ENCODE peak calls at places on chromosome 18, in six cellular contexts. R is mammary epithelial cell, U is A549, A is IMR-90, F is PC-9, W is H1. L is an unnamed sample.
A peak's percentile ranks its signal among the peaks of the same experiment; 100 is the strongest.

GRCh38 chr18:59084286-59084779 is 55.4 kb upstream of the SEC11C start:
- DNase-seq in F (peak; percentile 49), W (peak; percentile 43), U (peak; percentile 80), R (peak; percentile 51), A (peak; percentile 76), L (peak; percentile 92)

GRCh38 chr18:72329533-72329932 is 214.6 kb downstream of the CBLN2 start:
- DNase-seq in U (no peak), W (no peak), R (no peak), F (no peak), A (no peak), L (no peak)

GRCh38 chr18:72444756-72445155 is 99.4 kb downstream of the CBLN2 start:
- DNase-seq in R (no peak), W (peak; percentile 13), F (no peak), U (no peak), A (no peak), L (no peak)

GRCh38 chr18:59951591-59951990 is 51.8 kb downstream of the PMAIP1 start:
- DNase-seq in F (no peak), A (no peak), R (peak; percentile 72), U (no peak), W (no peak), L (no peak)

GRCh38 chr18:72762505-72763122 is 105.2 kb downstream of the NETO1 start:
- DNase-seq in F (peak; percentile 2), R (peak; percentile 61), U (peak; percentile 49), W (no peak), A (peak; percentile 69), L (peak; percentile 65)

GRCh38 chr18:24535831-24536230 is 75.4 kb downstream of the HRH4 start:
- DNase-seq in F (no peak), R (no peak), A (no peak), W (no peak), U (no peak), L (peak; percentile 64)

GRCh38 chr18:65587491-65587890 is 163.3 kb upstream of the CDH7 start:
- DNase-seq in U (no peak), A (no peak), R (no peak), F (no peak), W (no peak), L (no peak)

GRCh38 chr18:33593261-33593660 is 15.2 kb downstream of the ASXL3 start:
- DNase-seq in A (no peak), U (no peak), F (no peak), R (no peak), W (no peak), L (no peak)

GRCh38 chr18:55833543-55833942 is 245.6 kb upstream of the TCF4 start:
- DNase-seq in A (peak; percentile 99), R (peak; percentile 96), U (peak; percentile 89), W (no peak), F (peak; percentile 1), L (peak; percentile 98)

GRCh38 chr18:7926526-7926925 is 359.4 kb downstream of the PTPRM start:
- DNase-seq in R (no peak), U (peak; percentile 81), F (no peak), W (no peak), A (no peak), L (no peak)

GRCh38 chr18:51195602-51196115 is 1.8 kb downstream of the MEX3C start:
- DNase-seq in F (peak; percentile 6), U (peak; percentile 54), W (no peak), A (peak; percentile 60), R (peak; percentile 75), L (peak; percentile 64)

GRCh38 chr18:36187826-36188721 is 777 bp downstream of the MOCOS start:
- DNase-seq in U (peak; percentile 45), R (peak; percentile 16), W (no peak), F (peak; percentile 58), A (peak; percentile 19), L (peak; percentile 91)

GRCh38 chr18:58584219-58585127 is 44.4 kb downstream of the ALPK2 start:
- DNase-seq in A (peak; percentile 48), F (no peak), U (peak; percentile 50), R (peak; percentile 60), W (peak; percentile 53), L (peak; percentile 87)

GRCh38 chr18:58671122-58671940 is at the start of gene MALT1:
- DNase-seq in U (peak; percentile 88), R (peak; percentile 89), F (peak; percentile 87), A (peak; percentile 85), W (peak; percentile 62), L (peak; percentile 97)

GRCh38 chr18:30527226-30527625 is 515.3 kb downstream of the DSC3 start:
- DNase-seq in R (no peak), U (no peak), A (no peak), W (no peak), F (no peak), L (no peak)

GRCh38 chr18:22846697-22847096 is 86.4 kb upstream of the RBBP8 start:
- DNase-seq in U (no peak), A (no peak), W (no peak), F (no peak), R (no peak), L (no peak)

GRCh38 chr18:22848618-22849017 is 84.5 kb upstream of the RBBP8 start:
- DNase-seq in F (no peak), A (peak; percentile 82), R (peak; percentile 83), W (no peak), U (no peak), L (peak; percentile 96)

GRCh38 chr18:22847867-22848451 is 85.2 kb upstream of the RBBP8 start:
- DNase-seq in A (no peak), R (no peak), W (no peak), U (no peak), F (no peak), L (peak; percentile 52)

GRCh38 chr18:22846088-22846683 is 86.9 kb upstream of the RBBP8 start:
- DNase-seq in R (no peak), U (peak; percentile 21), F (no peak), A (peak; percentile 25), W (no peak), L (peak; percentile 49)

DNA sequence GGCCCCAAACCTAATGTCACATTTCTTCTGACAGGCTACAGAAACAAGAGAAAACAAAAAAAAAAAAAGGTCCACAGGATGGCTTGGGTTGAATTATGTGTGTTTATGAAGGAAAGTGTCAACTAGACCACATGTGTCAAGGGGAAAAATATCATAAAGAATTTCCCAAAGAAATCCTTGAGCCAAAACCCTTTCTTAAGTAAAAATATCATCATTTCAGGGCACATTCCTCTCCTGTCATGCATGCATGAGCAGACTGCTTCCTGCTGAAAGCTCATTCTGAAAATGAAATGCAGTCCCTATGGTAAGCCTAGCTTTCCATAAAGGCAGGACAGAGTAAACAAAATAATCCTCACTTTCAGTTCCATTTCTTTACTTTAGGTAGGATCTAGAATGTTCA is 85.7 kb upstream of the RBBP8 start:
- DNase-seq in F (no peak), R (no peak), W (no peak), A (peak; percentile 51), U (no peak), L (peak; percentile 56)
- H3K4me2 ChIP-seq in F (no peak overlapping the region), R (peak overlapping the region; percentile 25), W (no peak overlapping the region), A (peak overlapping the region; percentile 78), U (no peak overlapping the region), L (peak overlapping the region; percentile 54)

DNA sequence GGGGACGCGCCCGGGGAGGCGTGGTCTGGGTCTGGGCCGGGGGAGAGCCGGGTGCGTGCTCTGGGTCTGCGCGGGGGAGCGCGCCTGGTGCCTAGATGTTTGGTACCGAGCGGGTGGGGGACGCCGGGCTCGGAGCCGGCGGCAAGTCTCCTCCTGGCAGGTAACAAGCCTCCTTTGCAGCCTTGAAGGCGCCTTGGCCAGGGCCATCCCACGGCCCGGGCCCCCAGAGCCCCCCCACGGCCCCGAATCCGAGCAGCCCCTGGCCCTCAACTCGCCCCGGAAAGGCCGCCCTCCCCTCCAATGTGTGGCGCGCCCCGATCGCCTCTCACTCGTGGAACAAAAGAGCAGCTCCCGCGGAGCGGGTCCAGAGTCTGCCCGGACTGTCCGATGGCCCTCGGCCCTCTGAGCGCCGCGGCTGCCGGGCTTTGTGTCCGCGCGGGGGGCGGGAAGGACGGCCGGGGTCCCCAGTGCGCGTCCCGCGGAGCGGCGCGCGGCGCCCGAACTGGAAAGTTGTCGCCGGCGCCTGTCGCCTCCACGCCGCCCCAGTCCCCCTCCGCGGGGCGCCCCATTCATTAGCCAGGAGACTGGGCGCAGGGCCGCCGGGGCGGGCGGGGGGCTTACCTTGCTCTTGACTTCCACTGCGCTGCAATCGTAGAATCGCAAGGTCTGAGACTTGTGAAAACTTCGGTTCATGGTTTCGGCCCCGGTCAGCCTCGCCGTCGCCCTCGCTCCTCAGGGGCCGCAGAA is 485 bp downstream of the PARD6G start:
- DNase-seq in W (no peak), U (no peak), A (no peak), R (peak; percentile 65), F (no peak), L (peak; percentile 49)
- H3K27ac ChIP-seq in W (no peak overlapping the region), U (peak overlapping the region; percentile 88), A (peak overlapping the region; percentile 40), R (peak overlapping the region; percentile 58), F (no peak overlapping the region), L (no peak overlapping the region)

DNA sequence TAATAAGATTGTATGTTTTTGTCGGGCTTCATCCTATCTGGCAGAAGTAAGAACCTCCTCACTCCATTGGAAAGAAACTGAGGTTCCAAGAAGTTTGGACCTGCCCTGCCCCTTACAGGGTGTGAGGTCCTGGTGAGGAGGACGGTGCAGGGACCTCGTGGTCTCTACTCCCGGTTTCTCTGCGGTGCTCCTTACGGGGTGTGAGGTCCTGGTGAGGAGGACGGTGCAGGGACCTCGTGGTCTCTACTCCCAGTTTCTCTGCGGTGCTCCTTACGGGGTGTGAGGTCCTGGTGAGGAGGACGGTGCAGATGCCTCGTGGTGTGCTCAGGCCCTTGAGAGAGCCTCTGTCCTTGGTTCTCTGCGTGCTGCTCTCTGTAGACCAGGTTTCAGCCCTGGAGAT is 5.2 kb downstream of the CTDP1 start:
- DNase-seq in A (peak; percentile 11), W (no peak), R (no peak), F (no peak), U (no peak), L (no peak)
- H3K4me2 ChIP-seq in A (no peak overlapping the region), W (no peak overlapping the region), R (no peak overlapping the region), F (no peak overlapping the region), U (no peak overlapping the region), L (no peak overlapping the region)

GRCh38 chr18:48811401-48811800 is 139.4 kb downstream of the SMAD7 start:
- DNase-seq in F (no peak), U (no peak), A (no peak), W (no peak), R (no peak), L (no peak)

GRCh38 chr18:48814490-48815181 is 136.1 kb downstream of the SMAD7 start:
- DNase-seq in U (no peak), W (no peak), A (peak; percentile 47), F (no peak), R (no peak), L (peak; percentile 24)

GRCh38 chr18:48815581-48816324 is 135.0 kb downstream of the SMAD7 start:
- DNase-seq in R (no peak), A (peak; percentile 62), U (no peak), F (no peak), W (no peak), L (peak; percentile 53)

GRCh38 chr18:48815182-48815520 is 135.6 kb downstream of the SMAD7 start:
- DNase-seq in F (no peak), W (no peak), A (no peak), R (no peak), U (no peak), L (no peak)

DNA sequence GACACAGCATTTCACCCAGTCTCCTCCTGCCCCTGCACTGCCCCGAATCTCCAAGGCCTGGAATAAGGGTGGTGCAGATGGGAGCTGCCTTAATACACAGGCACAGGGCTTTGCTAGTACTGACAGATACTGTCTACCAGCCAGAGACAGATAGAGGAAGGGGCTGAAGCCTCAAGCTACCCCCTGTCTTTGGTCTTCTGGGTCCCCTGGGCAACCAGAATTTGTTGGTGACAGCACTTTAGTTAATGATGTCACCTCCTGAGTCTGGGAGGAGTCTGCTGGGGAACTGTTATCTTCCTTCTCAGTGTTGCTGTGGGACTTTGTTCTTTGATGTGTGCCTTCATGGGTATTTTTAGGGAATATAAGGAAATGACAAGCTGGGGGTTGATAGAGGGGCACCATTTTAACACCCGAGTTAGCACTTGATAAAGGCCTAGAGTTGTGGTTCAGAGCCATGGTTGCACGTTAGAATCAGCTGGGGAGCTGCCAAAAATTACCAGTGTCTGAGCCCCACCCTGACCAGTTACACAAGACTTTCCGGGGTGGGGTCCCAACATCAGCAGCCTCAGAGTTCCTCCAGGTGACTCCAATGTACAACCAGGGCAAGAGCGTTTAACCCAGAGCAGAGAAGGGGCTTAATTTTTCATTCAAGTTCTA is 136.8 kb downstream of the SMAD7 start:
- DNase-seq in A (no peak), W (no peak), U (no peak), F (no peak), R (no peak), L (no peak)
- H3K27ac ChIP-seq in A (no peak overlapping the region), W (no peak overlapping the region), U (no peak overlapping the region), F (no peak overlapping the region), R (no peak overlapping the region), L (no peak overlapping the region)